ENCODE peak calls at places on chromosomes 13 and 19, in nine cellular contexts. One of them, this sample, is unnamed.
A peak's percentile ranks its signal among the peaks of the same experiment; 100 is the strongest.

GRCh38 chr13:98252931-98253470 is 75.9 kb upstream of the RNF113B start:
- DNase-seq in A549: no peak
- DNase-seq in uterus: no peak
- DNase-seq in esophagus squamous epithelium: no peak
- DNase-seq in Peyer's patch: no peak
- DNase-seq in heart left ventricle: no peak
- DNase-seq in breast epithelium: no peak
- DNase-seq in body of pancreas: no peak
- DNase-seq in HCT116: peak; percentile 21
- DNase-seq in this sample: no peak

GRCh38 chr19:53823380-53824120 is 564 bp downstream of the NLRP12 start:
- DNase-seq in A549: no peak
- DNase-seq in uterus: no peak
- DNase-seq in esophagus squamous epithelium: no peak
- DNase-seq in Peyer's patch: no peak
- DNase-seq in heart left ventricle: no peak
- DNase-seq in breast epithelium: no peak
- DNase-seq in body of pancreas: no peak
- DNase-seq in HCT116: no peak
- DNase-seq in this sample: no peak

GRCh38 chr13:34816543-34816942 is 125.5 kb upstream of the NBEA start:
- DNase-seq in A549: no peak
- DNase-seq in uterus: no peak
- DNase-seq in esophagus squamous epithelium: no peak
- DNase-seq in Peyer's patch: no peak
- DNase-seq in heart left ventricle: no peak
- DNase-seq in breast epithelium: no peak
- DNase-seq in body of pancreas: no peak
- DNase-seq in HCT116: no peak
- DNase-seq in this sample: no peak

GRCh38 chr13:71645467-71645866 is 221.5 kb downstream of the DACH1 start:
- DNase-seq in A549: no peak
- DNase-seq in uterus: no peak
- DNase-seq in esophagus squamous epithelium: no peak
- DNase-seq in Peyer's patch: no peak
- DNase-seq in heart left ventricle: no peak
- DNase-seq in breast epithelium: no peak
- DNase-seq in body of pancreas: no peak
- DNase-seq in HCT116: no peak
- DNase-seq in this sample: no peak

GRCh38 chr13:38752726-38753125 is 65.8 kb downstream of the FREM2 start:
- DNase-seq in A549: no peak
- DNase-seq in uterus: no peak
- DNase-seq in esophagus squamous epithelium: no peak
- DNase-seq in Peyer's patch: no peak
- DNase-seq in heart left ventricle: no peak
- DNase-seq in breast epithelium: no peak
- DNase-seq in body of pancreas: no peak
- DNase-seq in HCT116: no peak
- DNase-seq in this sample: no peak

GRCh38 chr19:41792513-41793413 is 3.6 kb upstream of the CEACAM3 start:
- DNase-seq in A549: peak; percentile 81
- DNase-seq in uterus: no peak
- DNase-seq in esophagus squamous epithelium: no peak
- DNase-seq in Peyer's patch: peak; percentile 75
- DNase-seq in heart left ventricle: peak; percentile 40
- DNase-seq in breast epithelium: peak; percentile 59
- DNase-seq in body of pancreas: peak; percentile 59
- DNase-seq in HCT116: peak; percentile 58
- DNase-seq in this sample: peak; percentile 72

GRCh38 chr13:44574466-44574855 is 1.7 kb downstream of the TSC22D1 start:
- DNase-seq in A549: no peak
- DNase-seq in uterus: no peak
- DNase-seq in esophagus squamous epithelium: no peak
- DNase-seq in Peyer's patch: no peak
- DNase-seq in heart left ventricle: no peak
- DNase-seq in breast epithelium: no peak
- DNase-seq in body of pancreas: no peak
- DNase-seq in HCT116: no peak
- DNase-seq in this sample: no peak

GRCh38 chr13:90708159-90708558 is 639.3 kb upstream of the MIR17HG start:
- DNase-seq in A549: no peak
- DNase-seq in uterus: no peak
- DNase-seq in esophagus squamous epithelium: no peak
- DNase-seq in Peyer's patch: no peak
- DNase-seq in heart left ventricle: no peak
- DNase-seq in breast epithelium: no peak
- DNase-seq in body of pancreas: no peak
- DNase-seq in HCT116: no peak
- DNase-seq in this sample: no peak

GRCh38 chr13:40539954-40540706 is 126.3 kb downstream of the FOXO1 start:
- DNase-seq in A549: peak; percentile 89
- DNase-seq in uterus: no peak
- DNase-seq in esophagus squamous epithelium: no peak
- DNase-seq in Peyer's patch: no peak
- DNase-seq in heart left ventricle: no peak
- DNase-seq in breast epithelium: no peak
- DNase-seq in body of pancreas: peak; percentile 34
- DNase-seq in HCT116: peak; percentile 48
- DNase-seq in this sample: no peak

GRCh38 chr13:21894703-21895699 is 224.1 kb downstream of the FGF9 start:
- DNase-seq in A549: no peak
- DNase-seq in uterus: no peak
- DNase-seq in esophagus squamous epithelium: no peak
- DNase-seq in Peyer's patch: no peak
- DNase-seq in heart left ventricle: no peak
- DNase-seq in breast epithelium: no peak
- DNase-seq in body of pancreas: no peak
- DNase-seq in HCT116: no peak
- DNase-seq in this sample: no peak

GRCh38 chr13:112772539-112772909 is 82.7 kb downstream of the ATP11A start:
- DNase-seq in A549: no peak
- DNase-seq in uterus: no peak
- DNase-seq in esophagus squamous epithelium: no peak
- DNase-seq in Peyer's patch: no peak
- DNase-seq in heart left ventricle: no peak
- DNase-seq in breast epithelium: no peak
- DNase-seq in body of pancreas: no peak
- DNase-seq in HCT116: no peak
- DNase-seq in this sample: no peak

GRCh38 chr13:80716610-80717081 is 375.7 kb upstream of the SPRY2 start:
- DNase-seq in A549: no peak
- DNase-seq in uterus: no peak
- DNase-seq in esophagus squamous epithelium: no peak
- DNase-seq in Peyer's patch: peak; percentile 43
- DNase-seq in heart left ventricle: peak; percentile 64
- DNase-seq in breast epithelium: no peak
- DNase-seq in body of pancreas: no peak
- DNase-seq in HCT116: no peak
- DNase-seq in this sample: no peak

GRCh38 chr19:34145741-34146202 is 26.5 kb upstream of the LSM14A start:
- DNase-seq in A549: peak; percentile 75
- DNase-seq in uterus: peak; percentile 23
- DNase-seq in esophagus squamous epithelium: no peak
- DNase-seq in Peyer's patch: peak; percentile 75
- DNase-seq in heart left ventricle: no peak
- DNase-seq in breast epithelium: no peak
- DNase-seq in body of pancreas: peak; percentile 47
- DNase-seq in HCT116: peak; percentile 33
- DNase-seq in this sample: peak; percentile 67

GRCh38 chr19:33445752-33446070 is 72.2 kb downstream of the CEBPG start:
- DNase-seq in A549: no peak
- DNase-seq in uterus: peak; percentile 8
- DNase-seq in esophagus squamous epithelium: no peak
- DNase-seq in Peyer's patch: peak; percentile 24
- DNase-seq in heart left ventricle: no peak
- DNase-seq in breast epithelium: peak; percentile 35
- DNase-seq in body of pancreas: no peak
- DNase-seq in HCT116: no peak
- DNase-seq in this sample: no peak

GRCh38 chr19:32404939-32405430 is 585 bp upstream of the DPY19L3 start:
- DNase-seq in A549: no peak
- DNase-seq in uterus: peak; percentile 66
- DNase-seq in esophagus squamous epithelium: no peak
- DNase-seq in Peyer's patch: peak; percentile 72
- DNase-seq in heart left ventricle: peak; percentile 71
- DNase-seq in breast epithelium: peak; percentile 78
- DNase-seq in body of pancreas: peak; percentile 63
- DNase-seq in HCT116: no peak
- DNase-seq in this sample: peak; percentile 62

GRCh38 chr19:47756627-47756929 is 11.2 kb downstream of the NOP53 start:
- DNase-seq in A549: no peak
- DNase-seq in uterus: no peak
- DNase-seq in esophagus squamous epithelium: no peak
- DNase-seq in Peyer's patch: no peak
- DNase-seq in heart left ventricle: no peak
- DNase-seq in breast epithelium: no peak
- DNase-seq in body of pancreas: no peak
- DNase-seq in HCT116: no peak
- DNase-seq in this sample: no peak

GRCh38 chr13:20492641-20493040 is 33.0 kb downstream of the CRYL1 start:
- DNase-seq in A549: peak; percentile 52
- DNase-seq in uterus: no peak
- DNase-seq in esophagus squamous epithelium: no peak
- DNase-seq in Peyer's patch: no peak
- DNase-seq in heart left ventricle: no peak
- DNase-seq in breast epithelium: no peak
- DNase-seq in body of pancreas: no peak
- DNase-seq in HCT116: peak; percentile 27
- DNase-seq in this sample: peak; percentile 24

GRCh38 chr13:23352161-23352560 is 81.3 kb downstream of the SACS start:
- DNase-seq in A549: no peak
- DNase-seq in uterus: no peak
- DNase-seq in esophagus squamous epithelium: no peak
- DNase-seq in Peyer's patch: no peak
- DNase-seq in heart left ventricle: no peak
- DNase-seq in breast epithelium: no peak
- DNase-seq in body of pancreas: no peak
- DNase-seq in HCT116: no peak
- DNase-seq in this sample: no peak

GRCh38 chr13:109036091-109036490 is 406.7 kb downstream of the MYO16 start:
- DNase-seq in A549: no peak
- DNase-seq in uterus: no peak
- DNase-seq in esophagus squamous epithelium: no peak
- DNase-seq in Peyer's patch: no peak
- DNase-seq in heart left ventricle: no peak
- DNase-seq in breast epithelium: no peak
- DNase-seq in body of pancreas: no peak
- DNase-seq in HCT116: no peak
- DNase-seq in this sample: no peak

GRCh38 chr19:18847516-18848463 is 16.0 kb downstream of the UPF1 start:
- DNase-seq in A549: no peak
- DNase-seq in uterus: peak; percentile 67
- DNase-seq in esophagus squamous epithelium: no peak
- DNase-seq in Peyer's patch: no peak
- DNase-seq in heart left ventricle: no peak
- DNase-seq in breast epithelium: no peak
- DNase-seq in body of pancreas: peak; percentile 50
- DNase-seq in HCT116: no peak
- DNase-seq in this sample: no peak

GRCh38 chr13:31022491-31022890 is 90.0 kb downstream of the TEX26 start:
- DNase-seq in A549: no peak
- DNase-seq in uterus: no peak
- DNase-seq in esophagus squamous epithelium: no peak
- DNase-seq in Peyer's patch: no peak
- DNase-seq in heart left ventricle: no peak
- DNase-seq in breast epithelium: no peak
- DNase-seq in body of pancreas: no peak
- DNase-seq in HCT116: no peak
- DNase-seq in this sample: no peak

GRCh38 chr13:53783466-53783865 is 754.9 kb downstream of the OLFM4 start:
- DNase-seq in A549: no peak
- DNase-seq in uterus: no peak
- DNase-seq in esophagus squamous epithelium: no peak
- DNase-seq in Peyer's patch: no peak
- DNase-seq in heart left ventricle: no peak
- DNase-seq in breast epithelium: no peak
- DNase-seq in body of pancreas: peak; percentile 7
- DNase-seq in HCT116: no peak
- DNase-seq in this sample: no peak

GRCh38 chr13:78701383-78701782 is 42.4 kb upstream of the OBI1 start:
- DNase-seq in A549: no peak
- DNase-seq in uterus: no peak
- DNase-seq in esophagus squamous epithelium: no peak
- DNase-seq in Peyer's patch: no peak
- DNase-seq in heart left ventricle: no peak
- DNase-seq in breast epithelium: no peak
- DNase-seq in body of pancreas: no peak
- DNase-seq in HCT116: no peak
- DNase-seq in this sample: no peak

GRCh38 chr13:26961890-26962615 is 201.5 kb upstream of the GPR12 start:
- DNase-seq in A549: no peak
- DNase-seq in uterus: no peak
- DNase-seq in esophagus squamous epithelium: no peak
- DNase-seq in Peyer's patch: peak; percentile 85
- DNase-seq in heart left ventricle: no peak
- DNase-seq in breast epithelium: no peak
- DNase-seq in body of pancreas: peak; percentile 90
- DNase-seq in HCT116: no peak
- DNase-seq in this sample: no peak
- TF ChIP-seq POLR2A in A549: no peak
- TF ChIP-seq POLR2A in uterus: no peak
- TF ChIP-seq POLR2A in esophagus squamous epithelium: no peak
- TF ChIP-seq POLR2A in Peyer's patch: no peak
- TF ChIP-seq POLR2A in heart left ventricle: no peak
- TF ChIP-seq POLR2A in breast epithelium: no peak
- TF ChIP-seq POLR2A in body of pancreas: no peak
- TF ChIP-seq POLR2A in HCT116: no peak
- TF ChIP-seq POLR2A in this sample: no peak

GRCh38 chr19:13957107-13957506 is 4.8 kb downstream of the DCAF15 start:
- DNase-seq in A549: no peak
- DNase-seq in uterus: no peak
- DNase-seq in esophagus squamous epithelium: no peak
- DNase-seq in Peyer's patch: no peak
- DNase-seq in heart left ventricle: no peak
- DNase-seq in breast epithelium: no peak
- DNase-seq in body of pancreas: no peak
- DNase-seq in HCT116: no peak
- DNase-seq in this sample: no peak
- H3K27ac ChIP-seq in A549: no peak overlapping the region
- H3K27ac ChIP-seq in uterus: no peak overlapping the region
- H3K27ac ChIP-seq in esophagus squamous epithelium: no peak overlapping the region
- H3K27ac ChIP-seq in Peyer's patch: no peak overlapping the region
- H3K27ac ChIP-seq in heart left ventricle: no peak overlapping the region
- H3K27ac ChIP-seq in breast epithelium: no peak overlapping the region
- H3K27ac ChIP-seq in body of pancreas: no peak overlapping the region
- H3K27ac ChIP-seq in HCT116: no peak overlapping the region
- H3K27ac ChIP-seq in this sample: no peak overlapping the region

GRCh38 chr13:113904411-113904810 is 40.5 kb upstream of the GAS6 start:
- DNase-seq in A549: peak; percentile 33
- DNase-seq in uterus: peak; percentile 68
- DNase-seq in esophagus squamous epithelium: no peak
- DNase-seq in Peyer's patch: peak; percentile 82
- DNase-seq in heart left ventricle: peak; percentile 77
- DNase-seq in breast epithelium: peak; percentile 42
- DNase-seq in body of pancreas: peak; percentile 47
- DNase-seq in HCT116: no peak
- DNase-seq in this sample: peak; percentile 42
- TF ChIP-seq CTCF in A549: peak; percentile 45
- TF ChIP-seq CTCF in uterus: peak; percentile 82
- TF ChIP-seq CTCF in esophagus squamous epithelium: no peak
- TF ChIP-seq CTCF in Peyer's patch: peak; percentile 85
- TF ChIP-seq CTCF in heart left ventricle: peak; percentile 79
- TF ChIP-seq CTCF in breast epithelium: no peak
- TF ChIP-seq CTCF in body of pancreas: peak; percentile 65
- TF ChIP-seq CTCF in HCT116: peak; percentile 32
- TF ChIP-seq CTCF in this sample: peak; percentile 17

GRCh38 chr19:4534836-4535658 is at the start of gene PLIN5:
- DNase-seq in A549: peak; percentile 66
- DNase-seq in uterus: peak; percentile 55
- DNase-seq in esophagus squamous epithelium: no peak
- DNase-seq in Peyer's patch: peak; percentile 70
- DNase-seq in heart left ventricle: peak; percentile 89
- DNase-seq in breast epithelium: peak; percentile 74
- DNase-seq in body of pancreas: peak; percentile 96
- DNase-seq in HCT116: peak; percentile 65
- DNase-seq in this sample: peak; percentile 89
- TF ChIP-seq POLR2A in A549: no peak
- TF ChIP-seq POLR2A in uterus: no peak
- TF ChIP-seq POLR2A in esophagus squamous epithelium: no peak
- TF ChIP-seq POLR2A in Peyer's patch: no peak
- TF ChIP-seq POLR2A in heart left ventricle: peak; percentile 50
- TF ChIP-seq POLR2A in breast epithelium: no peak
- TF ChIP-seq POLR2A in body of pancreas: peak; percentile 89
- TF ChIP-seq POLR2A in HCT116: no peak
- TF ChIP-seq POLR2A in this sample: no peak